ENCODE peak calls at places on chromosomes 5 and 9, in six cellular contexts. O is endothelial cell of umbilical vein, Q is aorta, B is mammary epithelial cell, N is neuronal stem cell, Z is small intestine. K is an unnamed sample. For H3K36me3, the result is how much of the 10 kb centered on the place peaks cover.

GRCh38 chr5:9361835-9362234 is 184.0 kb downstream of the SEMA5A start:
- DNase-seq in O (peak), Q (no peak), B (peak), N (peak), Z (peak), K (peak)

GRCh38 chr9:128144239-128145181 is 4.7 kb upstream of the LCN2 start:
- DNase-seq in O (no peak), Q (no peak), B (no peak), N (no peak), Z (no peak), K (no peak)

GRCh38 chr5:150140830-150141229 is 14.8 kb downstream of the PDGFRB start:
- DNase-seq in O (no peak), Q (no peak), B (no peak), N (no peak), Z (no peak), K (peak)

GRCh38 chr5:154189819-154190651 is 498 bp upstream of the GALNT10 start:
- DNase-seq in O (peak), Q (peak), B (peak), N (peak), Z (peak), K (peak)

GRCh38 chr9:111094433-111095421 is 56.5 kb upstream of the LPAR1 start:
- DNase-seq in O (no peak), Q (peak), B (peak), N (no peak), Z (no peak), K (peak)

GRCh38 chr5:6541256-6542013 is 91.4 kb downstream of the NSUN2 start:
- DNase-seq in O (no peak), Q (no peak), B (no peak), N (no peak), Z (no peak), K (no peak)

GRCh38 chr5:9787813-9788600 is 157.9 kb upstream of the TAS2R1 start:
- DNase-seq in O (no peak), Q (no peak), B (no peak), N (no peak), Z (no peak), K (no peak)

GRCh38 chr9:125189011-125189360 is 617 bp downstream of the PPP6C start:
- DNase-seq in O (peak), Q (peak), B (peak), N (peak), Z (peak), K (no peak)

GRCh38 chr5:173464813-173465212 is 136.6 kb upstream of the STC2 start:
- DNase-seq in O (no peak), Q (no peak), B (no peak), N (no peak), Z (no peak), K (no peak)

GRCh38 chr5:126139086-126139485 is 284.1 kb upstream of the GRAMD2B start:
- DNase-seq in O (no peak), Q (no peak), B (no peak), N (no peak), Z (no peak), K (no peak)

GRCh38 chr9:132168347-132168746 is 6.5 kb downstream of the NTNG2 start:
- DNase-seq in O (no peak), Q (no peak), B (peak), N (no peak), Z (no peak), K (no peak)

GRCh38 chr5:177416334-177416733 is 7.0 kb upstream of the F12 start:
- DNase-seq in O (no peak), Q (peak), B (peak), N (no peak), Z (peak), K (peak)

GRCh38 chr5:2656186-2656585 is 95.3 kb downstream of the IRX2 start:
- DNase-seq in O (no peak), Q (peak), B (peak), N (no peak), Z (no peak), K (no peak)

GRCh38 chr5:84480873-84481637 is 96.4 kb upstream of the EDIL3 start:
- DNase-seq in O (peak), Q (no peak), B (peak), N (no peak), Z (no peak), K (peak)

GRCh38 chr5:39648539-39649200 is 223.9 kb upstream of the DAB2 start:
- DNase-seq in O (peak), Q (no peak), B (peak), N (no peak), Z (peak), K (peak)

GRCh38 chr9:18394847-18395355 is 79.1 kb upstream of the ADAMTSL1 start:
- DNase-seq in O (peak), Q (no peak), B (no peak), N (no peak), Z (no peak), K (no peak)

GRCh38 chr5:15796096-15796495 is 296.1 kb downstream of the FBXL7 start:
- DNase-seq in O (no peak), Q (no peak), B (no peak), N (no peak), Z (no peak), K (no peak)
- H3K4me3 ChIP-seq in O (no peak), Q (no peak), B (no peak), N (no peak), Z (no peak), K (no peak)

GRCh38 chr9:134827993-134828392 is 52.6 kb upstream of the FCN2 start:
- DNase-seq in O (no peak), Q (no peak), B (no peak), N (no peak), Z (no peak), K (no peak)
- H3K36me3 ChIP-seq in O (half or more), Q (under half), B (under half), N (under half), Z (under half), K (half or more)

GRCh38 chr9:16628421-16628820 is 242.0 kb downstream of the BNC2 start:
- DNase-seq in O (no peak), Q (no peak), B (no peak), N (no peak), Z (no peak), K (peak)

GRCh38 chr9:16625831-16626230 is 244.6 kb downstream of the BNC2 start:
- DNase-seq in O (peak), Q (no peak), B (no peak), N (no peak), Z (no peak), K (peak)

GRCh38 chr9:16626577-16627130 is 243.8 kb downstream of the BNC2 start:
- DNase-seq in O (peak), Q (no peak), B (no peak), N (peak), Z (no peak), K (peak)

GRCh38 chr9:16625106-16625505 is 245.4 kb downstream of the BNC2 start:
- DNase-seq in O (peak), Q (no peak), B (no peak), N (no peak), Z (no peak), K (no peak)

DNA sequence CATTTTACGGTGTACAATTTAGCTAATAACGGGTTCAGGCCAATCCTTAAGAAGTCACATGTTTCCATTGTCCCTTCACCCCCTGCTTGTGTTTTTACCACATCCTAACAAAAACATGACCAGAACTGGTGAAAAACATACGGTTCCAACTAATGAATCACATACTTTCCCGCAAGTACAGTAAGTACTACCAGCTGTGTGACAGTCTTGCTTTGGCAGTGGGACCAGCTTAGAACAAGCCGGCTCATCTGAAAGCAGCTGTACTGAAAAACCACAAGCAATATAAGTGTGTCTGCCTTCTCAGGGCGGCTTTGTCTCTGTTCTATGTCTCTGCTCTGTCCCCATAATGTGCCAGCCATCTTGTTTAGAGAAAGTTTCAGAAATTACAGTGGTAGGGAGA is 242.5 kb downstream of the BNC2 start:
- DNase-seq in O (peak), Q (peak), B (no peak), N (no peak), Z (no peak), K (peak)
- H3K4me3 ChIP-seq in O (peak), Q (no peak), B (no peak), N (no peak), Z (no peak), K (no peak)

DNA sequence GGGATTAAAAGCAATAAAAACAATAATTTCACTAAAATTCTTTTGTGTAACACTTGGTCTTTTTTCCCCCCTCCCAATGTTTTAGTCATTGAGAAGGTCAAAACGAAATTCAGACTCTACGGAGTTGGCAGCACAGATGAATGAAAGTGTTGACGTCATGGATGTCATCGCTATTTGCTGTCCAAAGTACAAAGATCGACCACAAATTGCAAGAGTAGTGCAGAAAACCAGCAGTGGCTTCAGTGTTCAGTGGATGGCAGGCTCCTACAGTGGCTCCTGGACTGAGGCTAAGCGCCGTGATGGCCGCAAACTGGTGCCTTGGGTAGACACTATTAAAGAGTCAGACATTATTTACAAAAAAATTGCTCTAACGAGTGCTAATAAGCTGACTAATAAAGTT is 184.7 kb downstream of the CPLANE1 start:
- DNase-seq in O (no peak), Q (no peak), B (no peak), N (no peak), Z (peak), K (no peak)
- H3K36me3 ChIP-seq in O (under half), Q (under half), B (under half), N (under half), Z (under half), K (under half)

DNA sequence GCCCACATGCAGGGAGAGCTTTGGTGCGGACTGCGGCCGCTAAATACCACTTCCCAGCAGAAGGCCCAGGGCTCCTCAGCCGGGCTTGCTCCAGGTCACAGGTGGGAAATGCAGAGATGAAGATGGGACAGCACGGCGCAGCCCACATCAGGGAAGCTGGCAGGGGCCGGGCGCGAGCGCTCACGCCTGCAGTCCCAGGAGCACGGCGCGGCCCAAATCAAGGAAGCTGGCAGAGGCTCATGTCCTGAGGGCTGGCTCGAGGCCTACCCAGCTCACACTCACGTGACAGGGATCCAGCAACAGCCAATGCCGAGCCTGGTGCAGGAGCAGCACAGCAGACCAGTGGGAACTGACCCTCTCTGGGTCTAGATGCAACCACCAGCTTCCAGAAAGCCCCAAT is 16.3 kb downstream of the LPCAT1 start:
- DNase-seq in O (no peak), Q (peak), B (no peak), N (no peak), Z (no peak), K (no peak)
- H3K4me3 ChIP-seq in O (no peak), Q (no peak), B (no peak), N (no peak), Z (no peak), K (no peak)

DNA sequence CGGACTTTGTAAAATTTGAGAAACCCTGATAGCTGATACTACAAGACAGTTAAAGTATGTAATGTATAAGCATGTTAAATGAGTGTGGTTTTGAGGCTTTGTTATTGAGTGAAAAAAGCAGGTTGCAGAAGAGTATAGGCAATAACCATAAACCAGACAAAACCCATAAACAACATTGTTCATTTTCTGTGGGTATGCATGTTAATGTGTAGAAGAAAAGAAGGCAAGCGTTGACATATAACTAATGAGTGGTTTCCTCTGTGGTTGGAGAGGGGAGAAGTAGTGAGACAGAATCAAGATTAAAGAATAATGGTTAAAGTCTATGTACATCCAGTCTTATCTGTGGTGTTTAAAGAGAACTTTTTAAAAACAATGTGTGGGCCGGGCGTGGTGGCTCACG is 26.2 kb downstream of the RAD23B start:
- DNase-seq in O (no peak), Q (no peak), B (no peak), N (no peak), Z (peak), K (no peak)
- H3K36me3 ChIP-seq in O (under half), Q (under half), B (under half), N (under half), Z (under half), K (under half)